ENCODE peak calls at places on chromosomes 13 and 19, in nine cellular contexts. R is sigmoid colon; J is HT1080; K is thyroid gland; U is psoas muscle; S is CD4-positive, alpha-beta T cell; M is EL; P is dorsolateral prefrontal cortex; Q is activated T-helper 2 cell treated with anti-CD3 and anti-CD28 coated beads, Interferon-gamma antibody, Interleukin-2, Interleukin-4, amounts not matched to agents 10 μg/mL and 5 μg/mL and 100 μg/mL, durations not matched to agents 14 hours and 24 hours and 36 hours. E is an unnamed sample.

GRCh38 chr13:110872034-110872767 is 42.7 kb downstream of the ANKRD10 start:
- DNase-seq in R (no peak), J (no peak), K (no peak), U (no peak), S (no peak), M (peak), P (no peak), Q (no peak), E (no peak)

GRCh38 chr19:6712692-6713670 is 7.5 kb downstream of the C3 start:
- DNase-seq in R (no peak), J (no peak), K (no peak), U (peak), S (no peak), M (no peak), P (no peak), Q (no peak), E (no peak)

GRCh38 chr19:44552324-44552723 is 22.8 kb upstream of the CEACAM20 start:
- DNase-seq in R (no peak), J (peak), K (peak), U (no peak), S (no peak), M (peak), P (no peak), Q (no peak), E (peak)

GRCh38 chr19:57664269-57665127 is 4.2 kb upstream of the ZSCAN4 start:
- DNase-seq in R (peak), J (peak), K (peak), U (peak), S (no peak), M (peak), P (peak), Q (no peak), E (peak)

GRCh38 chr19:37227996-37228395 is 10.0 kb downstream of the ZNF383 start:
- DNase-seq in R (no peak), J (no peak), K (peak), U (no peak), S (no peak), M (no peak), P (no peak), Q (no peak), E (no peak)

GRCh38 chr19:12669272-12670158 is 2.9 kb downstream of the WDR83 start:
- DNase-seq in R (peak), J (peak), K (peak), U (peak), S (peak), M (peak), P (peak), Q (peak), E (peak)

GRCh38 chr13:28819046-28819747 is 942 bp upstream of the MTUS2 start:
- DNase-seq in R (no peak), J (no peak), K (peak), U (no peak), S (no peak), M (peak), P (peak), Q (no peak), E (peak)

GRCh38 chr13:40064723-40065122 is 409.3 kb downstream of the COG6 start:
- DNase-seq in R (no peak), J (peak), K (no peak), U (no peak), S (no peak), M (peak), P (no peak), Q (no peak), E (peak)

GRCh38 chr19:10580979-10581631 is 6.0 kb downstream of the AP1M2 start:
- DNase-seq in R (peak), J (peak), K (peak), U (peak), S (peak), M (peak), P (peak), Q (peak), E (peak)

GRCh38 chr13:73672492-73672891 is 461.7 kb downstream of the KLF12 start:
- DNase-seq in R (no peak), J (no peak), K (no peak), U (no peak), S (no peak), M (no peak), P (no peak), Q (no peak), E (no peak)

GRCh38 chr19:43652546-43652874 is 12.9 kb upstream of the CADM4 start:
- DNase-seq in R (no peak), J (no peak), K (no peak), U (no peak), S (no peak), M (no peak), P (no peak), Q (no peak), E (no peak)

GRCh38 chr13:53137777-53138176 is 109.2 kb downstream of the OLFM4 start:
- DNase-seq in R (no peak), J (peak), K (peak), U (no peak), S (no peak), M (peak), P (no peak), Q (no peak), E (peak)

GRCh38 chr13:74129500-74130144 is 4.6 kb downstream of the KLF12 start:
- DNase-seq in R (no peak), J (no peak), K (no peak), U (no peak), S (no peak), M (peak), P (no peak), Q (peak), E (peak)

GRCh38 chr19:33613601-33614000 is 8.2 kb upstream of the CHST8 start:
- DNase-seq in R (no peak), J (no peak), K (no peak), U (no peak), S (no peak), M (no peak), P (no peak), Q (no peak), E (no peak)

E was measured in AG10803.